ENCODE peak calls at places on chromosomes 5 and 9, in seven cellular contexts. W is T-cell; N is KG1; F is upper lobe of right lung; B is keratinocyte; V is substantia nigra; X is central memory CD4-positive, alpha-beta T cell. K is an unnamed sample.
A peak's percentile ranks its signal among the peaks of the same experiment; 100 is the strongest.

GRCh38 chr5:776862-777711 is 7.4 kb downstream of the ZDHHC11B start:
- DNase-seq in B (no peak), N (no peak), W (no peak), F (no peak), V (no peak), X (no peak), K (no peak)

GRCh38 chr5:59685806-59686205 is 207.7 kb downstream of the PDE4D start:
- DNase-seq in X (no peak), F (no peak), W (no peak), V (no peak), B (no peak), N (no peak), K (no peak)

GRCh38 chr5:111967463-111967862 is 210.5 kb upstream of the NREP start:
- DNase-seq in B (no peak), F (peak; percentile 52), X (no peak), N (no peak), V (no peak), W (no peak), K (no peak)

GRCh38 chr5:161086456-161086855 is 234.4 kb upstream of the ATP10B start:
- DNase-seq in X (no peak), B (no peak), V (no peak), W (no peak), F (no peak), N (no peak), K (no peak)

GRCh38 chr9:12819436-12820185 is 44.8 kb downstream of the LURAP1L start:
- DNase-seq in W (no peak), B (no peak), F (no peak), N (no peak), X (no peak), V (no peak), K (no peak)

GRCh38 chr5:58299266-58299665 is 160.6 kb downstream of the PLK2 start:
- DNase-seq in V (no peak), W (no peak), N (no peak), B (no peak), F (no peak), X (no peak), K (no peak)

GRCh38 chr9:135130266-135130976 is 43.0 kb downstream of the OLFM1 start:
- DNase-seq in B (peak; percentile 26), V (no peak), N (no peak), X (no peak), W (no peak), F (no peak), K (no peak)

GRCh38 chr5:72517961-72518690 is 10.9 kb upstream of the ZNF366 start:
- DNase-seq in N (no peak), W (no peak), X (no peak), B (no peak), F (peak; percentile 74), V (no peak), K (no peak)

GRCh38 chr5:1885476-1885755 is 2.7 kb upstream of the IRX4 start:
- DNase-seq in B (no peak), F (no peak), W (no peak), N (no peak), V (no peak), X (no peak), K (no peak)

GRCh38 chr5:171386861-171387254 is 791 bp upstream of the NPM1 start:
- DNase-seq in B (no peak), X (no peak), V (no peak), W (no peak), F (peak; percentile 29), N (peak; percentile 85), K (no peak)

GRCh38 chr5:118862596-118862995 is 125.8 kb downstream of the DTWD2 start:
- DNase-seq in W (no peak), B (peak; percentile 61), X (no peak), N (no peak), V (no peak), F (no peak), K (no peak)

GRCh38 chr9:103991698-103992097 is 102.4 kb upstream of the SMC2 start:
- DNase-seq in F (no peak), B (no peak), X (no peak), V (no peak), W (no peak), N (no peak), K (no peak)

GRCh38 chr9:2722715-2723114 is 5.4 kb downstream of the KCNV2 start:
- DNase-seq in N (no peak), V (no peak), F (no peak), W (no peak), B (peak; percentile 75), X (no peak), K (no peak)

GRCh38 chr5:53151713-53152458 is 42.3 kb upstream of the MOCS2 start:
- DNase-seq in B (peak; percentile 15), N (no peak), X (no peak), W (no peak), F (no peak), V (no peak), K (no peak)

GRCh38 chr9:133788819-133789733 is 50.9 kb upstream of the SARDH start:
- DNase-seq in V (peak; percentile 74), F (no peak), B (no peak), X (no peak), W (no peak), N (no peak), K (peak; percentile 85)

GRCh38 chr5:168747987-168748777 is 169.0 kb upstream of the PANK3 start:
- DNase-seq in V (no peak), N (peak; percentile 68), F (no peak), X (peak; percentile 19), W (no peak), B (peak; percentile 5), K (no peak)